ENCODE peak calls at places on chromosomes 16 and 17, in ten cellular contexts. One of them, this sample, is unnamed.

GRCh38 chr16:54748611-54749190 is 182.0 kb upstream of the IRX5 start:
- DNase-seq in activated effector memory CD4-positive, alpha-beta T cell treated with anti-CD3 and anti-CD28 coated beads, Interleukin-2, amount 50 U/mL, for 16 hours: no peak
- DNase-seq in epithelial cell of esophagus: peak
- DNase-seq in C1 segment of cervical spinal cord: no peak
- DNase-seq in bronchial epithelial cell: peak
- DNase-seq in PC-3: no peak
- DNase-seq in GM13976: no peak
- DNase-seq in smooth muscle cell of the brain vasculature: no peak
- DNase-seq in cardiac fibroblast: no peak
- DNase-seq in CD4-positive, alpha-beta T cell: no peak
- DNase-seq in this sample: no peak

GRCh38 chr17:4220655-4221054 is 43.1 kb downstream of the ANKFY1 start:
- DNase-seq in C1 segment of cervical spinal cord: no peak
- DNase-seq in smooth muscle cell of the brain vasculature: no peak
- DNase-seq in PC-3: no peak
- DNase-seq in epithelial cell of esophagus: no peak
- DNase-seq in CD4-positive, alpha-beta T cell: no peak
- DNase-seq in cardiac fibroblast: peak
- DNase-seq in activated effector memory CD4-positive, alpha-beta T cell treated with anti-CD3 and anti-CD28 coated beads, Interleukin-2, amount 50 U/mL, for 16 hours: no peak
- DNase-seq in GM13976: no peak
- DNase-seq in bronchial epithelial cell: no peak
- DNase-seq in this sample: peak

GRCh38 chr16:81889896-81890634 is 111.0 kb downstream of the PLCG2 start:
- DNase-seq in bronchial epithelial cell: peak
- DNase-seq in activated effector memory CD4-positive, alpha-beta T cell treated with anti-CD3 and anti-CD28 coated beads, Interleukin-2, amount 50 U/mL, for 16 hours: peak
- DNase-seq in PC-3: peak
- DNase-seq in GM13976: peak
- DNase-seq in epithelial cell of esophagus: peak
- DNase-seq in CD4-positive, alpha-beta T cell: peak
- DNase-seq in smooth muscle cell of the brain vasculature: peak
- DNase-seq in cardiac fibroblast: peak
- DNase-seq in C1 segment of cervical spinal cord: peak
- DNase-seq in this sample: peak

GRCh38 chr16:4601317-4602186 is 13.1 kb downstream of the UBALD1 start:
- DNase-seq in smooth muscle cell of the brain vasculature: no peak
- DNase-seq in C1 segment of cervical spinal cord: peak
- DNase-seq in PC-3: no peak
- DNase-seq in activated effector memory CD4-positive, alpha-beta T cell treated with anti-CD3 and anti-CD28 coated beads, Interleukin-2, amount 50 U/mL, for 16 hours: no peak
- DNase-seq in GM13976: no peak
- DNase-seq in bronchial epithelial cell: peak
- DNase-seq in cardiac fibroblast: no peak
- DNase-seq in CD4-positive, alpha-beta T cell: no peak
- DNase-seq in epithelial cell of esophagus: peak
- DNase-seq in this sample: no peak

GRCh38 chr17:15348030-15348429 is 6.6 kb upstream of the TEKT3 start:
- DNase-seq in C1 segment of cervical spinal cord: no peak
- DNase-seq in CD4-positive, alpha-beta T cell: no peak
- DNase-seq in smooth muscle cell of the brain vasculature: no peak
- DNase-seq in GM13976: no peak
- DNase-seq in activated effector memory CD4-positive, alpha-beta T cell treated with anti-CD3 and anti-CD28 coated beads, Interleukin-2, amount 50 U/mL, for 16 hours: no peak
- DNase-seq in epithelial cell of esophagus: peak
- DNase-seq in PC-3: peak
- DNase-seq in cardiac fibroblast: no peak
- DNase-seq in bronchial epithelial cell: peak
- DNase-seq in this sample: no peak

GRCh38 chr17:2598166-2598565 is 4.7 kb downstream of the PAFAH1B1 start:
- DNase-seq in GM13976: no peak
- DNase-seq in CD4-positive, alpha-beta T cell: no peak
- DNase-seq in bronchial epithelial cell: peak
- DNase-seq in activated effector memory CD4-positive, alpha-beta T cell treated with anti-CD3 and anti-CD28 coated beads, Interleukin-2, amount 50 U/mL, for 16 hours: no peak
- DNase-seq in epithelial cell of esophagus: peak
- DNase-seq in PC-3: peak
- DNase-seq in smooth muscle cell of the brain vasculature: no peak
- DNase-seq in C1 segment of cervical spinal cord: no peak
- DNase-seq in cardiac fibroblast: peak
- DNase-seq in this sample: peak

GRCh38 chr16:31869511-31870201 is 4.0 kb upstream of the ZNF267 start:
- DNase-seq in PC-3: peak
- DNase-seq in bronchial epithelial cell: peak
- DNase-seq in epithelial cell of esophagus: peak
- DNase-seq in cardiac fibroblast: peak
- DNase-seq in CD4-positive, alpha-beta T cell: peak
- DNase-seq in GM13976: peak
- DNase-seq in smooth muscle cell of the brain vasculature: no peak
- DNase-seq in activated effector memory CD4-positive, alpha-beta T cell treated with anti-CD3 and anti-CD28 coated beads, Interleukin-2, amount 50 U/mL, for 16 hours: peak
- DNase-seq in C1 segment of cervical spinal cord: peak
- DNase-seq in this sample: peak

GRCh38 chr16:54204756-54205155 is 81.8 kb downstream of the IRX3 start:
- DNase-seq in cardiac fibroblast: no peak
- DNase-seq in activated effector memory CD4-positive, alpha-beta T cell treated with anti-CD3 and anti-CD28 coated beads, Interleukin-2, amount 50 U/mL, for 16 hours: no peak
- DNase-seq in CD4-positive, alpha-beta T cell: no peak
- DNase-seq in PC-3: no peak
- DNase-seq in C1 segment of cervical spinal cord: peak
- DNase-seq in GM13976: no peak
- DNase-seq in smooth muscle cell of the brain vasculature: no peak
- DNase-seq in bronchial epithelial cell: no peak
- DNase-seq in epithelial cell of esophagus: no peak
- DNase-seq in this sample: no peak

GRCh38 chr16:57264950-57265371 is 19.5 kb downstream of the PLLP start:
- DNase-seq in PC-3: no peak
- DNase-seq in cardiac fibroblast: no peak
- DNase-seq in smooth muscle cell of the brain vasculature: no peak
- DNase-seq in bronchial epithelial cell: no peak
- DNase-seq in activated effector memory CD4-positive, alpha-beta T cell treated with anti-CD3 and anti-CD28 coated beads, Interleukin-2, amount 50 U/mL, for 16 hours: no peak
- DNase-seq in CD4-positive, alpha-beta T cell: no peak
- DNase-seq in epithelial cell of esophagus: peak
- DNase-seq in C1 segment of cervical spinal cord: no peak
- DNase-seq in GM13976: no peak
- DNase-seq in this sample: no peak

GRCh38 chr17:77779711-77780539 is 178.6 kb upstream of the TNRC6C start:
- DNase-seq in GM13976: no peak
- DNase-seq in bronchial epithelial cell: no peak
- DNase-seq in PC-3: no peak
- DNase-seq in epithelial cell of esophagus: no peak
- DNase-seq in C1 segment of cervical spinal cord: peak
- DNase-seq in cardiac fibroblast: no peak
- DNase-seq in activated effector memory CD4-positive, alpha-beta T cell treated with anti-CD3 and anti-CD28 coated beads, Interleukin-2, amount 50 U/mL, for 16 hours: no peak
- DNase-seq in CD4-positive, alpha-beta T cell: no peak
- DNase-seq in smooth muscle cell of the brain vasculature: no peak
- DNase-seq in this sample: no peak

GRCh38 chr16:57638381-57638780 is 10.0 kb downstream of the ADGRG1 start:
- DNase-seq in C1 segment of cervical spinal cord: no peak
- DNase-seq in PC-3: no peak
- DNase-seq in GM13976: no peak
- DNase-seq in smooth muscle cell of the brain vasculature: no peak
- DNase-seq in bronchial epithelial cell: no peak
- DNase-seq in activated effector memory CD4-positive, alpha-beta T cell treated with anti-CD3 and anti-CD28 coated beads, Interleukin-2, amount 50 U/mL, for 16 hours: no peak
- DNase-seq in epithelial cell of esophagus: no peak
- DNase-seq in cardiac fibroblast: no peak
- DNase-seq in CD4-positive, alpha-beta T cell: no peak
- DNase-seq in this sample: no peak

GRCh38 chr17:35006961-35007360 is 26.6 kb downstream of the LIG3 start:
- DNase-seq in GM13976: no peak
- DNase-seq in epithelial cell of esophagus: no peak
- DNase-seq in C1 segment of cervical spinal cord: peak
- DNase-seq in activated effector memory CD4-positive, alpha-beta T cell treated with anti-CD3 and anti-CD28 coated beads, Interleukin-2, amount 50 U/mL, for 16 hours: no peak
- DNase-seq in smooth muscle cell of the brain vasculature: no peak
- DNase-seq in bronchial epithelial cell: no peak
- DNase-seq in PC-3: no peak
- DNase-seq in CD4-positive, alpha-beta T cell: no peak
- DNase-seq in cardiac fibroblast: no peak
- DNase-seq in this sample: no peak

GRCh38 chr17:5122586-5123342 is 6.9 kb downstream of the USP6 start:
- DNase-seq in GM13976: no peak
- DNase-seq in CD4-positive, alpha-beta T cell: no peak
- DNase-seq in activated effector memory CD4-positive, alpha-beta T cell treated with anti-CD3 and anti-CD28 coated beads, Interleukin-2, amount 50 U/mL, for 16 hours: peak
- DNase-seq in smooth muscle cell of the brain vasculature: no peak
- DNase-seq in PC-3: no peak
- DNase-seq in C1 segment of cervical spinal cord: peak
- DNase-seq in cardiac fibroblast: no peak
- DNase-seq in bronchial epithelial cell: no peak
- DNase-seq in epithelial cell of esophagus: no peak
- DNase-seq in this sample: no peak

GRCh38 chr17:64679710-64680216 is 17.7 kb upstream of the SMURF2 start:
- DNase-seq in GM13976: no peak
- DNase-seq in PC-3: peak
- DNase-seq in epithelial cell of esophagus: peak
- DNase-seq in activated effector memory CD4-positive, alpha-beta T cell treated with anti-CD3 and anti-CD28 coated beads, Interleukin-2, amount 50 U/mL, for 16 hours: no peak
- DNase-seq in bronchial epithelial cell: peak
- DNase-seq in C1 segment of cervical spinal cord: no peak
- DNase-seq in CD4-positive, alpha-beta T cell: no peak
- DNase-seq in cardiac fibroblast: peak
- DNase-seq in smooth muscle cell of the brain vasculature: peak
- DNase-seq in this sample: peak

GRCh38 chr16:69311533-69312388 is 611 bp downstream of the VPS4A start:
- DNase-seq in CD4-positive, alpha-beta T cell: no peak
- DNase-seq in PC-3: peak
- DNase-seq in bronchial epithelial cell: peak
- DNase-seq in smooth muscle cell of the brain vasculature: no peak
- DNase-seq in activated effector memory CD4-positive, alpha-beta T cell treated with anti-CD3 and anti-CD28 coated beads, Interleukin-2, amount 50 U/mL, for 16 hours: peak
- DNase-seq in epithelial cell of esophagus: peak
- DNase-seq in GM13976: peak
- DNase-seq in cardiac fibroblast: peak
- DNase-seq in C1 segment of cervical spinal cord: no peak
- DNase-seq in this sample: no peak

GRCh38 chr17:61695779-61696337 is 104.8 kb upstream of the NACA2 start:
- DNase-seq in PC-3: no peak
- DNase-seq in smooth muscle cell of the brain vasculature: no peak
- DNase-seq in cardiac fibroblast: no peak
- DNase-seq in activated effector memory CD4-positive, alpha-beta T cell treated with anti-CD3 and anti-CD28 coated beads, Interleukin-2, amount 50 U/mL, for 16 hours: no peak
- DNase-seq in epithelial cell of esophagus: no peak
- DNase-seq in C1 segment of cervical spinal cord: no peak
- DNase-seq in CD4-positive, alpha-beta T cell: no peak
- DNase-seq in bronchial epithelial cell: no peak
- DNase-seq in GM13976: no peak
- DNase-seq in this sample: no peak

GRCh38 chr16:87115646-87116045 is 201.5 kb downstream of the C16orf95 start:
- DNase-seq in cardiac fibroblast: no peak
- DNase-seq in activated effector memory CD4-positive, alpha-beta T cell treated with anti-CD3 and anti-CD28 coated beads, Interleukin-2, amount 50 U/mL, for 16 hours: no peak
- DNase-seq in C1 segment of cervical spinal cord: no peak
- DNase-seq in smooth muscle cell of the brain vasculature: no peak
- DNase-seq in epithelial cell of esophagus: peak
- DNase-seq in GM13976: no peak
- DNase-seq in CD4-positive, alpha-beta T cell: no peak
- DNase-seq in bronchial epithelial cell: peak
- DNase-seq in PC-3: peak
- DNase-seq in this sample: no peak

GRCh38 chr17:80565347-80566053 is 20.9 kb downstream of the RPTOR start:
- DNase-seq in CD4-positive, alpha-beta T cell: no peak
- DNase-seq in cardiac fibroblast: no peak
- DNase-seq in GM13976: no peak
- DNase-seq in epithelial cell of esophagus: no peak
- DNase-seq in C1 segment of cervical spinal cord: no peak
- DNase-seq in PC-3: no peak
- DNase-seq in bronchial epithelial cell: no peak
- DNase-seq in activated effector memory CD4-positive, alpha-beta T cell treated with anti-CD3 and anti-CD28 coated beads, Interleukin-2, amount 50 U/mL, for 16 hours: no peak
- DNase-seq in smooth muscle cell of the brain vasculature: no peak
- DNase-seq in this sample: no peak

GRCh38 chr17:55062921-55063320 is 94.4 kb downstream of the STXBP4 start:
- DNase-seq in activated effector memory CD4-positive, alpha-beta T cell treated with anti-CD3 and anti-CD28 coated beads, Interleukin-2, amount 50 U/mL, for 16 hours: no peak
- DNase-seq in cardiac fibroblast: peak
- DNase-seq in bronchial epithelial cell: peak
- DNase-seq in smooth muscle cell of the brain vasculature: no peak
- DNase-seq in PC-3: peak
- DNase-seq in CD4-positive, alpha-beta T cell: no peak
- DNase-seq in epithelial cell of esophagus: peak
- DNase-seq in C1 segment of cervical spinal cord: no peak
- DNase-seq in GM13976: no peak
- DNase-seq in this sample: no peak

GRCh38 chr17:38687291-38687690 is 12.5 kb upstream of the EPOP start:
- DNase-seq in GM13976: no peak
- DNase-seq in cardiac fibroblast: peak
- DNase-seq in epithelial cell of esophagus: peak
- DNase-seq in smooth muscle cell of the brain vasculature: no peak
- DNase-seq in CD4-positive, alpha-beta T cell: no peak
- DNase-seq in C1 segment of cervical spinal cord: no peak
- DNase-seq in activated effector memory CD4-positive, alpha-beta T cell treated with anti-CD3 and anti-CD28 coated beads, Interleukin-2, amount 50 U/mL, for 16 hours: no peak
- DNase-seq in bronchial epithelial cell: peak
- DNase-seq in PC-3: no peak
- DNase-seq in this sample: no peak